ENCODE peak calls at places on chromosomes 11 and 22, in four cellular contexts. C is amniotic epithelial cell; Q is HS-5; W is CD8-positive, alpha-beta T cell. G is an unnamed sample.

GRCh38 chr11:119921571-119921970 is 192.6 kb upstream of the NECTIN1 start:
- DNase-seq in C (no peak), W (no peak), Q (no peak), G (no peak)

GRCh38 chr22:37639771-37640590 is 512 bp downstream of the SH3BP1 start:
- DNase-seq in W (no peak), C (no peak), Q (no peak), G (no peak)

GRCh38 chr22:42841444-42841843 is 15.6 kb downstream of the ARFGAP3 start:
- DNase-seq in Q (peak), W (no peak), C (peak), G (peak)

GRCh38 chr11:44689265-44689664 is 37.5 kb upstream of the TSPAN18 start:
- DNase-seq in W (no peak), C (no peak), Q (no peak), G (no peak)

GRCh38 chr11:133787379-133788103 is 57.8 kb downstream of the SPATA19 start:
- DNase-seq in W (no peak), Q (no peak), C (no peak), G (no peak)

GRCh38 chr11:94544832-94545640 is 1.3 kb downstream of the FUT4 start:
- DNase-seq in C (no peak), Q (no peak), W (no peak), G (no peak)

GRCh38 chr22:37454857-37455686 is 27.8 kb upstream of the ELFN2 start:
- DNase-seq in W (no peak), C (peak), Q (peak), G (peak)

GRCh38 chr11:111978028-111978771 is 41.1 kb downstream of the DIXDC1 start:
- DNase-seq in Q (peak), C (peak), W (no peak), G (peak)

GRCh38 chr22:18057568-18058209 is 20.1 kb upstream of the PEX26 start:
- DNase-seq in W (no peak), C (peak), Q (peak), G (peak)

G was measured in choroid plexus epithelial cell.